ENCODE peak calls at places on chromosomes 7 and 10, in eight cellular contexts. N is naive thymus-derived CD8-positive, alpha-beta T cell; C is WERI-Rb-1; Y is C1 segment of cervical spinal cord; V is stimulated activated CD4-positive, alpha-beta T cell treated with anti-CD3 and anti-CD28 coated beads, Interleukin-1b, Interleukin-23, amount 100 ng/mL, for 24 hours; J is lower lobe of right lung; K is stimulated activated CD8-positive, alpha-beta memory T cell treated with anti-CD3 and anti-CD28 coated beads, Interleukin-15, amount 100 ng/mL, for 24 hours; I is epithelial cell of esophagus. F is an unnamed sample.

GRCh38 chr10:123862421-123863188 is 29.0 kb downstream of the CPXM2 start:
- DNase-seq in N (no peak), C (no peak), Y (no peak), V (no peak), J (no peak), K (no peak), I (no peak), F (no peak)

GRCh38 chr7:8594115-8594514 is 160.7 kb downstream of the NXPH1 start:
- DNase-seq in N (no peak), C (no peak), Y (no peak), V (no peak), J (no peak), K (no peak), I (no peak), F (no peak)

GRCh38 chr7:39432807-39433416 is 133.3 kb upstream of the YAE1 start:
- DNase-seq in N (no peak), C (no peak), Y (no peak), V (no peak), J (no peak), K (no peak), I (no peak), F (no peak)

GRCh38 chr10:69025370-69025896 is 36.8 kb downstream of the KIFBP start:
- DNase-seq in N (no peak), C (peak; percentile 52), Y (no peak), V (no peak), J (no peak), K (no peak), I (no peak), F (no peak)

GRCh38 chr10:117541405-117541908 is 1.1 kb upstream of the EMX2 start:
- DNase-seq in N (no peak), C (no peak), Y (no peak), V (no peak), J (no peak), K (no peak), I (no peak), F (peak; percentile 13)

GRCh38 chr10:3516626-3517255 is 268.3 kb downstream of the KLF6 start:
- DNase-seq in N (no peak), C (no peak), Y (no peak), V (no peak), J (no peak), K (no peak), I (no peak), F (no peak)

GRCh38 chr7:7969306-7970112 is 913 bp downstream of the GLCCI1 start:
- DNase-seq in N (peak; percentile 63), C (peak; percentile 64), Y (peak; percentile 36), V (peak; percentile 21), J (peak; percentile 62), K (peak; percentile 23), I (peak; percentile 25), F (peak; percentile 17)

GRCh38 chr10:60732240-60733188 is 45.8 kb upstream of the CDK1 start:
- DNase-seq in N (peak; percentile 42), C (peak; percentile 12), Y (no peak), V (peak; percentile 3), J (peak; percentile 55), K (no peak), I (peak; percentile 45), F (peak; percentile 30)

GRCh38 chr10:23202736-23203135 is 10.6 kb downstream of the PTF1A start:
- DNase-seq in N (no peak), C (no peak), Y (no peak), V (no peak), J (no peak), K (no peak), I (no peak), F (no peak)

GRCh38 chr10:131010965-131011575 is 300.5 kb downstream of the TCERG1L start:
- DNase-seq in N (no peak), C (no peak), Y (no peak), V (no peak), J (no peak), K (no peak), I (no peak), F (no peak)